ENCODE peak calls at places on chromosomes 7 and 10, in six cellular contexts. One of them, this sample, is unnamed.

GRCh38 chr10:11113156-11113555 is 95.5 kb downstream of the CELF2 start:
- DNase-seq in AG04450: no peak
- DNase-seq in stomach: no peak
- DNase-seq in fibroblast of pulmonary artery: no peak
- DNase-seq in GM13976: peak; percentile 36
- DNase-seq in neural crest cell: no peak
- DNase-seq in this sample: peak; percentile 49

GRCh38 chr7:129169705-129170319 is 18.6 kb upstream of the SMO start:
- DNase-seq in AG04450: no peak
- DNase-seq in stomach: no peak
- DNase-seq in fibroblast of pulmonary artery: no peak
- DNase-seq in GM13976: peak; percentile 67
- DNase-seq in neural crest cell: no peak
- DNase-seq in this sample: peak; percentile 73

GRCh38 chr10:75972494-75973276 is 541.3 kb downstream of the LRMDA start:
- DNase-seq in AG04450: peak; percentile 18
- DNase-seq in stomach: no peak
- DNase-seq in fibroblast of pulmonary artery: peak; percentile 80
- DNase-seq in GM13976: no peak
- DNase-seq in neural crest cell: no peak
- DNase-seq in this sample: no peak

GRCh38 chr10:14478639-14479038 is 147.9 kb upstream of the FRMD4A start:
- DNase-seq in AG04450: peak; percentile 48
- DNase-seq in stomach: peak; percentile 49
- DNase-seq in fibroblast of pulmonary artery: peak; percentile 80
- DNase-seq in GM13976: peak; percentile 41
- DNase-seq in neural crest cell: peak; percentile 28
- DNase-seq in this sample: peak; percentile 39

GRCh38 chr7:26705567-26705966 is 158.8 kb downstream of the SKAP2 start:
- DNase-seq in AG04450: peak; percentile 88
- DNase-seq in stomach: no peak
- DNase-seq in fibroblast of pulmonary artery: peak; percentile 93
- DNase-seq in GM13976: no peak
- DNase-seq in neural crest cell: no peak
- DNase-seq in this sample: no peak

GRCh38 chr7:115008465-115009114 is 86.7 kb downstream of the MDFIC start:
- DNase-seq in AG04450: peak; percentile 44
- DNase-seq in stomach: no peak
- DNase-seq in fibroblast of pulmonary artery: peak; percentile 90
- DNase-seq in GM13976: no peak
- DNase-seq in neural crest cell: no peak
- DNase-seq in this sample: no peak

GRCh38 chr10:7890802-7891201 is 72.5 kb downstream of the TAF3 start:
- DNase-seq in AG04450: no peak
- DNase-seq in stomach: no peak
- DNase-seq in fibroblast of pulmonary artery: no peak
- DNase-seq in GM13976: no peak
- DNase-seq in neural crest cell: no peak
- DNase-seq in this sample: no peak

GRCh38 chr10:46528171-46528671 is 28.2 kb downstream of the GPRIN2 start:
- DNase-seq in AG04450: no peak
- DNase-seq in stomach: peak; percentile 25
- DNase-seq in fibroblast of pulmonary artery: no peak
- DNase-seq in GM13976: no peak
- DNase-seq in neural crest cell: no peak
- DNase-seq in this sample: no peak

GRCh38 chr10:7444576-7445226 is 33.9 kb upstream of the SFMBT2 start:
- DNase-seq in AG04450: no peak
- DNase-seq in stomach: no peak
- DNase-seq in fibroblast of pulmonary artery: no peak
- DNase-seq in GM13976: no peak
- DNase-seq in neural crest cell: no peak
- DNase-seq in this sample: peak; percentile 16

GRCh38 chr10:128896183-128896805 is 570.7 kb upstream of the MGMT start:
- DNase-seq in AG04450: no peak
- DNase-seq in stomach: no peak
- DNase-seq in fibroblast of pulmonary artery: no peak
- DNase-seq in GM13976: no peak
- DNase-seq in neural crest cell: no peak
- DNase-seq in this sample: no peak

GRCh38 chr7:2802504-2803341 is 41.4 kb downstream of the GNA12 start:
- DNase-seq in AG04450: no peak
- DNase-seq in stomach: no peak
- DNase-seq in fibroblast of pulmonary artery: peak; percentile 68
- DNase-seq in GM13976: no peak
- DNase-seq in neural crest cell: no peak
- DNase-seq in this sample: no peak

GRCh38 chr10:9613338-9613737 is 1404.3 kb upstream of the CELF2 start:
- DNase-seq in AG04450: no peak
- DNase-seq in stomach: no peak
- DNase-seq in fibroblast of pulmonary artery: peak; percentile 33
- DNase-seq in GM13976: peak; percentile 51
- DNase-seq in neural crest cell: no peak
- DNase-seq in this sample: peak; percentile 18

GRCh38 chr10:25083546-25084111 is 67.2 kb downstream of the THNSL1 start:
- DNase-seq in AG04450: no peak
- DNase-seq in stomach: no peak
- DNase-seq in fibroblast of pulmonary artery: no peak
- DNase-seq in GM13976: no peak
- DNase-seq in neural crest cell: no peak
- DNase-seq in this sample: no peak

GRCh38 chr10:131115801-131116200 is 195.7 kb downstream of the TCERG1L start:
- DNase-seq in AG04450: no peak
- DNase-seq in stomach: no peak
- DNase-seq in fibroblast of pulmonary artery: no peak
- DNase-seq in GM13976: no peak
- DNase-seq in neural crest cell: no peak
- DNase-seq in this sample: no peak

GRCh38 chr10:60031664-60032063 is 125.3 kb upstream of the CCDC6 start:
- DNase-seq in AG04450: no peak
- DNase-seq in stomach: no peak
- DNase-seq in fibroblast of pulmonary artery: no peak
- DNase-seq in GM13976: peak; percentile 37
- DNase-seq in neural crest cell: no peak
- DNase-seq in this sample: peak; percentile 10

GRCh38 chr10:71520042-71520441 is 123.3 kb downstream of the CDH23 start:
- DNase-seq in AG04450: no peak
- DNase-seq in stomach: no peak
- DNase-seq in fibroblast of pulmonary artery: peak; percentile 9
- DNase-seq in GM13976: no peak
- DNase-seq in neural crest cell: no peak
- DNase-seq in this sample: no peak

GRCh38 chr7:38748056-38748610 is 117.0 kb upstream of the AMPH start:
- DNase-seq in AG04450: no peak
- DNase-seq in stomach: no peak
- DNase-seq in fibroblast of pulmonary artery: peak; percentile 49
- DNase-seq in GM13976: no peak
- DNase-seq in neural crest cell: no peak
- DNase-seq in this sample: no peak

GRCh38 chr10:60714242-60714641 is 64.0 kb upstream of the CDK1 start:
- DNase-seq in AG04450: no peak
- DNase-seq in stomach: no peak
- DNase-seq in fibroblast of pulmonary artery: no peak
- DNase-seq in GM13976: no peak
- DNase-seq in neural crest cell: no peak
- DNase-seq in this sample: no peak

GRCh38 chr10:72426982-72427381 is 72.3 kb upstream of the DNAJB12 start:
- DNase-seq in AG04450: no peak
- DNase-seq in stomach: no peak
- DNase-seq in fibroblast of pulmonary artery: peak; percentile 9
- DNase-seq in GM13976: no peak
- DNase-seq in neural crest cell: peak; percentile 14
- DNase-seq in this sample: no peak

GRCh38 chr7:105830405-105831218 is 45.8 kb downstream of the ATXN7L1 start:
- DNase-seq in AG04450: peak; percentile 88
- DNase-seq in stomach: no peak
- DNase-seq in fibroblast of pulmonary artery: peak; percentile 93
- DNase-seq in GM13976: no peak
- DNase-seq in neural crest cell: no peak
- DNase-seq in this sample: no peak

GRCh38 chr7:97623333-97623732 is 108.6 kb upstream of the TAC1 start:
- DNase-seq in AG04450: no peak
- DNase-seq in stomach: no peak
- DNase-seq in fibroblast of pulmonary artery: no peak
- DNase-seq in GM13976: peak; percentile 30
- DNase-seq in neural crest cell: no peak
- DNase-seq in this sample: peak; percentile 20

GRCh38 chr10:77513783-77514331 is 123.8 kb downstream of the KCNMA1 start:
- DNase-seq in AG04450: peak; percentile 58
- DNase-seq in stomach: peak; percentile 52
- DNase-seq in fibroblast of pulmonary artery: peak; percentile 70
- DNase-seq in GM13976: no peak
- DNase-seq in neural crest cell: no peak
- DNase-seq in this sample: no peak

GRCh38 chr7:99997545-99998137 is 17.8 kb upstream of the ZKSCAN1 start:
- DNase-seq in AG04450: no peak
- DNase-seq in stomach: peak; percentile 79
- DNase-seq in fibroblast of pulmonary artery: peak; percentile 36
- DNase-seq in GM13976: peak; percentile 77
- DNase-seq in neural crest cell: no peak
- DNase-seq in this sample: peak; percentile 69

GRCh38 chr7:23864984-23865383 is 155.0 kb downstream of the STK31 start:
- DNase-seq in AG04450: peak; percentile 3
- DNase-seq in stomach: no peak
- DNase-seq in fibroblast of pulmonary artery: peak; percentile 86
- DNase-seq in GM13976: no peak
- DNase-seq in neural crest cell: no peak
- DNase-seq in this sample: no peak

GRCh38 chr10:88064608-88065383 is 201.4 kb downstream of the PTEN start:
- DNase-seq in AG04450: peak; percentile 53
- DNase-seq in stomach: peak; percentile 64
- DNase-seq in fibroblast of pulmonary artery: peak; percentile 69
- DNase-seq in GM13976: peak; percentile 32
- DNase-seq in neural crest cell: no peak
- DNase-seq in this sample: peak; percentile 45

GRCh38 chr7:131424219-131424822 is 96.6 kb downstream of the MKLN1 start:
- DNase-seq in AG04450: peak; percentile 7
- DNase-seq in stomach: no peak
- DNase-seq in fibroblast of pulmonary artery: peak; percentile 71
- DNase-seq in GM13976: peak; percentile 37
- DNase-seq in neural crest cell: no peak
- DNase-seq in this sample: peak; percentile 22

GRCh38 chr10:79098596-79099015 is 29.8 kb downstream of the ZMIZ1 start:
- DNase-seq in AG04450: no peak
- DNase-seq in stomach: no peak
- DNase-seq in fibroblast of pulmonary artery: no peak
- DNase-seq in GM13976: peak; percentile 69
- DNase-seq in neural crest cell: no peak
- DNase-seq in this sample: peak; percentile 62

GRCh38 chr7:55177589-55178261 is 158.9 kb downstream of the EGFR start:
- DNase-seq in AG04450: no peak
- DNase-seq in stomach: peak; percentile 70
- DNase-seq in fibroblast of pulmonary artery: peak; percentile 30
- DNase-seq in GM13976: no peak
- DNase-seq in neural crest cell: peak; percentile 14
- DNase-seq in this sample: no peak

GRCh38 chr7:151012921-151013347 is 11.4 kb downstream of the ATG9B start:
- DNase-seq in AG04450: no peak
- DNase-seq in stomach: no peak
- DNase-seq in fibroblast of pulmonary artery: peak; percentile 49
- DNase-seq in GM13976: no peak
- DNase-seq in neural crest cell: no peak
- DNase-seq in this sample: peak; percentile 68

DNA sequence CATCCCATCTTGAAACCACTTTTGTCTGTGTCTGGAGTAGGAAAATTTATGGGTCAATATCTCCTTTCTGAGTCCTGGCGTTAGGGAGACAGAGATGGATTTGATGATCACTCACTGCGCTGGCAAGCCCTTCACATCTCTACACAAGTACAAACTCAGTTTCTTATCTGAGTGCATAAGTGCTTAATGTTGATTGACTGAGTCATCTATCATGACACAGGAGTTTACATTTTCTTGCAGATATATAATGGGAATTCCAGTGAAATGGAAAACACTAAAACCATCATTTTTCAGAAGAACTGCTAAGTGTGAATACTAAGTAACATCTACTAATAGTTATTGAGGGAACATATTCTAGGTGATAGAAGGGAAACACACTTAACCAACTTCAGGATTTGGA is 763.9 kb upstream of the COBL start:
- DNase-seq in AG04450: no peak
- DNase-seq in stomach: no peak
- DNase-seq in fibroblast of pulmonary artery: no peak
- DNase-seq in GM13976: no peak
- DNase-seq in neural crest cell: no peak
- DNase-seq in this sample: no peak
- TF ChIP-seq CTCF in AG04450: no peak
- TF ChIP-seq CTCF in stomach: no peak
- TF ChIP-seq CTCF in fibroblast of pulmonary artery: no peak
- TF ChIP-seq CTCF in GM13976: no peak
- TF ChIP-seq CTCF in neural crest cell: no peak
- TF ChIP-seq CTCF in this sample: no peak

DNA sequence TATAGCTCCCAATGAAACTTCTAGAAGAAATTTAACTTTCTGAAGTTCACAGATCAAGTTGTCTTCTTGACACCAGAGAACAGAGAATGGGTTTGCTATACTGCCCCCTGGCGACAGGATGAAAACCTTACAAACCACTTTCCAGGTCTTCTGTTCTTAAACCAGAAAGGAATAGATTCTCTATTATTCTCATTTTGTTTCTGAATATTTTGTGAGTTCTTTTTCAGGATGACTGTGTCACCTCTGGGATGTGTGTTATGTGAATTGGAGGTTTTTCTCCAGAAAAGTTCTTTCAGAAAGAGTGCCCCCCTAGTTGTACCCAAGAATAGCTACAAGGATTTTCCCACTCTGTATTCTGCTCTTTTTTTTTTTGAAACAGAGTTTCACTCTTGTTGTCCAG is 6.3 kb downstream of the IFT22 start:
- DNase-seq in AG04450: no peak
- DNase-seq in stomach: peak; percentile 33
- DNase-seq in fibroblast of pulmonary artery: peak; percentile 72
- DNase-seq in GM13976: peak; percentile 63
- DNase-seq in neural crest cell: peak; percentile 61
- DNase-seq in this sample: peak; percentile 67
- TF ChIP-seq CTCF in AG04450: peak; percentile 66
- TF ChIP-seq CTCF in stomach: no peak
- TF ChIP-seq CTCF in fibroblast of pulmonary artery: peak; percentile 70
- TF ChIP-seq CTCF in GM13976: peak; percentile 8
- TF ChIP-seq CTCF in neural crest cell: peak; percentile 78
- TF ChIP-seq CTCF in this sample: peak; percentile 42

GRCh38 chr10:5888843-5889623 is 660 bp downstream of the ANKRD16 start:
- DNase-seq in AG04450: no peak
- DNase-seq in stomach: peak; percentile 34
- DNase-seq in fibroblast of pulmonary artery: peak; percentile 14
- DNase-seq in GM13976: peak; percentile 65
- DNase-seq in neural crest cell: peak; percentile 32
- DNase-seq in this sample: peak; percentile 64
- TF ChIP-seq CTCF in AG04450: peak; percentile 12
- TF ChIP-seq CTCF in stomach: no peak
- TF ChIP-seq CTCF in fibroblast of pulmonary artery: no peak
- TF ChIP-seq CTCF in GM13976: no peak
- TF ChIP-seq CTCF in neural crest cell: no peak
- TF ChIP-seq CTCF in this sample: no peak

DNA sequence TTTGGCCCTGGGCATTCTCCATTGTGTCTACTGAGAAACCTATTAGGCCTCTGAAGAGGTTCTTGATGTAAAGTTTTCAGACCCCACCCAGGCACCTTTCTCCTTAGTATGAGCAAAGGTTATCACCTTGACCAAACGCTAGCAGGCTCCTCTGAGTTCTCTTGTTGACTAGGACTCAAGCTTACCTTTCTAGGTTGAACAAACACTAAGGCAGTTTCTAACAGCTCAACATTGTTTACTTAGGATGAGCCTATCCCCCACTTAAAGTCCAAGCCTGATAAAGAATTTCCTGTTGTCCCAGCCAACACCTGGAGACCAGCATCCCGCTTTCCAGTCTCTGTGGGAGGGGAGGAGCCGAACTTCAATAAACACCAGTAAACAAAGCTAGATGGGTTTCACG is 26.3 kb upstream of the ITGB8 start:
- DNase-seq in AG04450: no peak
- DNase-seq in stomach: no peak
- DNase-seq in fibroblast of pulmonary artery: no peak
- DNase-seq in GM13976: no peak
- DNase-seq in neural crest cell: no peak
- DNase-seq in this sample: no peak
- TF ChIP-seq CTCF in AG04450: no peak
- TF ChIP-seq CTCF in stomach: no peak
- TF ChIP-seq CTCF in fibroblast of pulmonary artery: no peak
- TF ChIP-seq CTCF in GM13976: no peak
- TF ChIP-seq CTCF in neural crest cell: no peak
- TF ChIP-seq CTCF in this sample: no peak